ENCODE peak calls at places on chromosomes 13 and 19, in six cellular contexts. H, M, R, V, F and L are unnamed samples.

GRCh38 chr19:35732540-35733179 is 9.6 kb downstream of the IGFLR1 start:
- DNase-seq in F (no peak), M (no peak), H (peak), R (no peak), V (no peak), L (no peak)

GRCh38 chr19:13260883-13261653 is 110.9 kb downstream of the IER2 start:
- DNase-seq in H (no peak), M (peak), V (peak), R (peak), F (peak), L (peak)

GRCh38 chr19:53877361-53877766 is 4.6 kb upstream of the PRKCG start:
- DNase-seq in F (no peak), V (peak), H (no peak), M (no peak), R (peak), L (no peak)

GRCh38 chr19:5339950-5340636 is 519 bp downstream of the PTPRS start:
- DNase-seq in V (no peak), H (no peak), M (peak), R (no peak), F (no peak), L (no peak)

GRCh38 chr13:79995334-79995733 is 345.6 kb downstream of the SPRY2 start:
- DNase-seq in R (peak), V (no peak), H (no peak), F (peak), M (no peak), L (peak)

GRCh38 chr13:38763446-38764381 is 76.8 kb downstream of the FREM2 start:
- DNase-seq in V (no peak), H (no peak), R (peak), M (peak), F (no peak), L (peak)

GRCh38 chr13:110341445-110342247 is 34.6 kb downstream of the COL4A2 start:
- DNase-seq in H (no peak), M (no peak), V (no peak), R (peak), F (no peak), L (no peak)

GRCh38 chr19:40424637-40425449 is 949 bp downstream of the SERTAD1 start:
- DNase-seq in M (peak), V (peak), R (peak), F (no peak), H (no peak), L (no peak)

GRCh38 chr13:32639502-32640105 is 53.4 kb downstream of the PDS5B start:
- DNase-seq in M (peak), F (no peak), H (no peak), R (peak), V (peak), L (peak)

GRCh38 chr13:101835920-101836319 is 383.4 kb downstream of the ITGBL1 start:
- DNase-seq in V (no peak), R (no peak), M (no peak), H (no peak), F (no peak), L (no peak)

GRCh38 chr13:25165664-25166063 is 6.4 kb downstream of the AMER2 start:
- DNase-seq in M (no peak), R (no peak), F (no peak), V (no peak), H (no peak), L (no peak)